ENCODE peak calls at places on chromosomes 4 and X, in four cellular contexts. One of them, this sample, is unnamed.

GRCh38 chrX:71543316-71543715 is 10.4 kb downstream of the OGT start:
- DNase-seq in HepG2: no peak
- DNase-seq in HCT116: no peak
- DNase-seq in SK-N-SH: no peak
- DNase-seq in this sample: no peak

GRCh38 chr4:128427832-128428366 is 140.3 kb upstream of the PGRMC2 start:
- DNase-seq in HCT116: peak
- DNase-seq in SK-N-SH: peak
- DNase-seq in HepG2: peak
- DNase-seq in this sample: peak

GRCh38 chr4:90445380-90445779 is 318.2 kb downstream of the CCSER1 start:
- DNase-seq in HepG2: no peak
- DNase-seq in HCT116: no peak
- DNase-seq in SK-N-SH: no peak
- DNase-seq in this sample: no peak

GRCh38 chr4:77113069-77113468 is 37.3 kb upstream of the CCNI start:
- DNase-seq in HCT116: no peak
- DNase-seq in HepG2: no peak
- DNase-seq in SK-N-SH: no peak
- DNase-seq in this sample: no peak

GRCh38 chr4:155608231-155608885 is 58.3 kb upstream of the GUCY1A1 start:
- DNase-seq in HepG2: no peak
- DNase-seq in SK-N-SH: no peak
- DNase-seq in HCT116: no peak
- DNase-seq in this sample: no peak

GRCh38 chr4:185540040-185540439 is 4.7 kb upstream of the PDLIM3 start:
- DNase-seq in HCT116: no peak
- DNase-seq in HepG2: no peak
- DNase-seq in SK-N-SH: no peak
- DNase-seq in this sample: no peak

GRCh38 chr4:11691236-11691635 is 262.5 kb upstream of the HS3ST1 start:
- DNase-seq in HCT116: no peak
- DNase-seq in SK-N-SH: no peak
- DNase-seq in HepG2: no peak
- DNase-seq in this sample: no peak

GRCh38 chr4:138734746-138735145 is 280.8 kb upstream of the NOCT start:
- DNase-seq in SK-N-SH: no peak
- DNase-seq in HepG2: no peak
- DNase-seq in HCT116: no peak
- DNase-seq in this sample: no peak

GRCh38 chr4:10743357-10743756 is 58.8 kb upstream of the CLNK start:
- DNase-seq in HCT116: no peak
- DNase-seq in HepG2: no peak
- DNase-seq in SK-N-SH: no peak
- DNase-seq in this sample: no peak

DNA sequence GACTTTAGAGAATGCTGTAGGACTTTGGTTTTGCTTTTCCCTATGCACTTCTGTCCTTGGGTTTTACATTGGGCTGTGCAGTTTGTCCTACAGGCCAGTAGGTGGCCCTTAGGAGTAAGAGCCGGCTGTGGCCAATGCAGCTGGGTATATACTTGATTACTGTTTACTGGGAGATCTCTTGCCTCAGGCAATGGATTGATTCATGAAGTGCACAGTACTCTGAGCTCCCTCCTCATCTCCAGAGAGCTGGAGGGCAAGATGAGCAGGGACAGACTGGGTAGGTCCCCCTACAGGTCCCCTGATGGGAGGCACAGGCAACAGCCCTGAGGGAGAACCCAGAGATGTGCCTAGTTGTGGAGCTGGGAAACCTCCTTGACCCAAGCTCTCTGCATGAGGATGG is 103.8 kb upstream of the QRFPR start:
- DNase-seq in HCT116: peak
- DNase-seq in HepG2: peak
- DNase-seq in SK-N-SH: peak
- DNase-seq in this sample: peak
- TF ChIP-seq ELF1 in HCT116: no peak
- TF ChIP-seq ELF1 in HepG2: no peak
- TF ChIP-seq ELF1 in SK-N-SH: no peak
- TF ChIP-seq ELF1 in this sample: no peak

GRCh38 chr4:20272411-20272872 is 20.7 kb downstream of the SLIT2 start:
- DNase-seq in HCT116: no peak
- DNase-seq in SK-N-SH: no peak
- DNase-seq in HepG2: no peak
- DNase-seq in this sample: no peak
- TF ChIP-seq ELF1 in HCT116: no peak
- TF ChIP-seq ELF1 in SK-N-SH: no peak
- TF ChIP-seq ELF1 in HepG2: no peak
- TF ChIP-seq ELF1 in this sample: no peak

DNA sequence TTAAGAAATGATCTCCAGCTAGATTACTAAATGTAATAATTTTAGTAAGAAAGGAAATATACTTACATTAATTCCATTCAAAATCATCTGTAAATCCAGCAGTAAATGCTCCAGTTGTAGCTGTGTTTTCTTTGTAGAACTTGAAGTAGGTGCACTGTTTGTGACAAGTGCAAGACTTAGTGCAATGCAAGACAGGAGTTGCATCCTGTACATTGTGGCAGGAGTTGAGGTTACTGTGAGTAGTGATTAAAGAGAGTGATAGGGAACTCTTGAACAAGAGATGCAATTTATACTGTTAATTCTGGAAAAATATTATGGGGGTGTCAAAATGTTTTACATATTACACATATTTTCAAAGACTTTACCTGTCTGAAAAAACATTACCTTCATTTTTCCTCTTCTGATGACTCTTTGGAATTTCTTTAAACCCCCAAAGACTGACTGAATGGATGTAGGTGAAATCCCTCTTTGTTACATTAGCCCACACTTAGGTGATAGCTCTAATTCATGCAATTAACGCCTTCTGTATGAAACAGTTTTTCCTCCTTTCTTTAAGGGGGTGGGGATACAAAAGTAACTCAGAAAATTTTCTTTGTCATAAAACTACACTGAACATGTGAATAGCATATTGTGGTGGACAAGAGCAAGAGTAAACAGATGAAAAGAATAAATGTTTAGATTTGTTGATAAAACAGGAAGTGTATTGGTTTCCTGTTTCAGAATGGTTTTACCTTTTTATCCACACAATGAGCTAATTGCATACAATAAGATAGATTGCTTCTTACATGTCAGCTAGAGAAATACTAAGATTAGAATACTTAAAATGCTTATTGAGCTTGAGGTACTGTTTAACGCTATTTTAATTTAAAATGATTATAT is at the start of gene IL2:
- DNase-seq in HCT116: no peak
- DNase-seq in SK-N-SH: no peak
- DNase-seq in HepG2: no peak
- DNase-seq in this sample: no peak
- TF ChIP-seq ELF1 in HCT116: no peak
- TF ChIP-seq ELF1 in SK-N-SH: no peak
- TF ChIP-seq ELF1 in HepG2: no peak
- TF ChIP-seq ELF1 in this sample: no peak

DNA sequence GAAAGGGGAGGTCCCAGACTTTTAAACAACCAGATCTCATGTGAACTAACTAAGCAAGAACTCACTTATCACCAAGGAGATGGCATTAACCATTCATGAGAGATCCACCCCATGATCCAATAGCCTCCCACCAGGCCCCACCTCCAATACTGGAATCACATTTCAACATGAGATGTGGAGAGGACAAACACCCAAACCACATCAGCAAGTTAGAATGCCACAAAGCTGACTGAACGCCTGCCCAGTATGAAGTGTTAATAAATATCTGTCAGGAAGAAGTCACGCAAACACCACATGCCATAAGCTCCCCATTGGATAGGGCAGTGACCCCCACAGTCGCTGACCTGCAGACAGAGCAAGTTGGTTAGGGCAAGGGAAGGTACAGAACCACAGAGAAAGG is 14.3 kb downstream of the SLC10A6 start:
- DNase-seq in HepG2: no peak
- DNase-seq in HCT116: no peak
- DNase-seq in SK-N-SH: no peak
- DNase-seq in this sample: no peak
- TF ChIP-seq ELF1 in HepG2: no peak
- TF ChIP-seq ELF1 in HCT116: no peak
- TF ChIP-seq ELF1 in SK-N-SH: no peak
- TF ChIP-seq ELF1 in this sample: no peak

GRCh38 chr4:52110171-52110570 is 59.1 kb downstream of the SPATA18 start:
- DNase-seq in HCT116: no peak
- DNase-seq in SK-N-SH: no peak
- DNase-seq in HepG2: no peak
- DNase-seq in this sample: no peak
- TF ChIP-seq ELF1 in HCT116: no peak
- TF ChIP-seq ELF1 in SK-N-SH: no peak
- TF ChIP-seq ELF1 in HepG2: no peak
- TF ChIP-seq ELF1 in this sample: no peak